ENCODE peak calls at places on chromosomes 12 and 14, in seven cellular contexts. One of them, this sample, is unnamed.

GRCh38 chr12:108079731-108080130 is 49.4 kb upstream of the WSCD2 start:
- DNase-seq in NCI-H2029: no peak
- DNase-seq in foreskin fibroblast: no peak
- DNase-seq in iPS-NIHi11: no peak
- DNase-seq in activated B cell treated with CpG ODN at 0.5 μM for 24 hours: no peak
- DNase-seq in MV-4-11: no peak
- DNase-seq in small intestine: no peak
- DNase-seq in this sample: no peak

GRCh38 chr12:76927170-76927784 is 48.5 kb upstream of the CSRP2 start:
- DNase-seq in NCI-H2029: no peak
- DNase-seq in foreskin fibroblast: no peak
- DNase-seq in iPS-NIHi11: peak
- DNase-seq in activated B cell treated with CpG ODN at 0.5 μM for 24 hours: no peak
- DNase-seq in MV-4-11: peak
- DNase-seq in small intestine: peak
- DNase-seq in this sample: peak

GRCh38 chr14:100030441-100031153 is 34.6 kb upstream of the EVL start:
- DNase-seq in NCI-H2029: no peak
- DNase-seq in foreskin fibroblast: peak
- DNase-seq in iPS-NIHi11: no peak
- DNase-seq in activated B cell treated with CpG ODN at 0.5 μM for 24 hours: no peak
- DNase-seq in MV-4-11: no peak
- DNase-seq in small intestine: peak
- DNase-seq in this sample: no peak

GRCh38 chr14:99246536-99247083 is 25.4 kb downstream of the BCL11B start:
- DNase-seq in NCI-H2029: no peak
- DNase-seq in foreskin fibroblast: no peak
- DNase-seq in iPS-NIHi11: peak
- DNase-seq in activated B cell treated with CpG ODN at 0.5 μM for 24 hours: no peak
- DNase-seq in MV-4-11: no peak
- DNase-seq in small intestine: no peak
- DNase-seq in this sample: no peak

GRCh38 chr14:32074887-32075572 is 2.1 kb upstream of the ARHGAP5 start:
- DNase-seq in NCI-H2029: no peak
- DNase-seq in foreskin fibroblast: no peak
- DNase-seq in iPS-NIHi11: no peak
- DNase-seq in activated B cell treated with CpG ODN at 0.5 μM for 24 hours: no peak
- DNase-seq in MV-4-11: no peak
- DNase-seq in small intestine: no peak
- DNase-seq in this sample: no peak

GRCh38 chr12:470133-470532 is 10.4 kb downstream of the B4GALNT3 start:
- DNase-seq in NCI-H2029: no peak
- DNase-seq in foreskin fibroblast: no peak
- DNase-seq in iPS-NIHi11: no peak
- DNase-seq in activated B cell treated with CpG ODN at 0.5 μM for 24 hours: no peak
- DNase-seq in MV-4-11: no peak
- DNase-seq in small intestine: no peak
- DNase-seq in this sample: no peak

GRCh38 chr12:92170050-92170449 is 24.4 kb upstream of the BTG1 start:
- DNase-seq in NCI-H2029: no peak
- DNase-seq in foreskin fibroblast: no peak
- DNase-seq in iPS-NIHi11: no peak
- DNase-seq in activated B cell treated with CpG ODN at 0.5 μM for 24 hours: no peak
- DNase-seq in MV-4-11: no peak
- DNase-seq in small intestine: no peak
- DNase-seq in this sample: no peak

GRCh38 chr12:22409071-22409951 is 74.8 kb upstream of the ST8SIA1 start:
- DNase-seq in NCI-H2029: no peak
- DNase-seq in foreskin fibroblast: no peak
- DNase-seq in iPS-NIHi11: no peak
- DNase-seq in activated B cell treated with CpG ODN at 0.5 μM for 24 hours: no peak
- DNase-seq in MV-4-11: peak
- DNase-seq in small intestine: peak
- DNase-seq in this sample: no peak

GRCh38 chr14:32254952-32255679 is 52.0 kb upstream of the RNU6-8 start:
- DNase-seq in NCI-H2029: peak
- DNase-seq in foreskin fibroblast: peak
- DNase-seq in iPS-NIHi11: peak
- DNase-seq in activated B cell treated with CpG ODN at 0.5 μM for 24 hours: no peak
- DNase-seq in MV-4-11: peak
- DNase-seq in small intestine: peak
- DNase-seq in this sample: peak

GRCh38 chr12:26566670-26567069 is 266.3 kb downstream of the ITPR2 start:
- DNase-seq in NCI-H2029: no peak
- DNase-seq in foreskin fibroblast: no peak
- DNase-seq in iPS-NIHi11: no peak
- DNase-seq in activated B cell treated with CpG ODN at 0.5 μM for 24 hours: no peak
- DNase-seq in MV-4-11: no peak
- DNase-seq in small intestine: no peak
- DNase-seq in this sample: no peak

GRCh38 chr14:24903337-24903736 is 146.6 kb downstream of the STXBP6 start:
- DNase-seq in NCI-H2029: no peak
- DNase-seq in foreskin fibroblast: peak
- DNase-seq in iPS-NIHi11: no peak
- DNase-seq in activated B cell treated with CpG ODN at 0.5 μM for 24 hours: no peak
- DNase-seq in MV-4-11: no peak
- DNase-seq in small intestine: no peak
- DNase-seq in this sample: no peak

GRCh38 chr14:90554341-90554740 is 157.5 kb downstream of the CALM1 start:
- DNase-seq in NCI-H2029: peak
- DNase-seq in foreskin fibroblast: no peak
- DNase-seq in iPS-NIHi11: no peak
- DNase-seq in activated B cell treated with CpG ODN at 0.5 μM for 24 hours: no peak
- DNase-seq in MV-4-11: no peak
- DNase-seq in small intestine: no peak
- DNase-seq in this sample: no peak

GRCh38 chr14:75709207-75709812 is 48.3 kb downstream of the TTLL5 start:
- DNase-seq in NCI-H2029: peak
- DNase-seq in foreskin fibroblast: peak
- DNase-seq in iPS-NIHi11: peak
- DNase-seq in activated B cell treated with CpG ODN at 0.5 μM for 24 hours: no peak
- DNase-seq in MV-4-11: peak
- DNase-seq in small intestine: peak
- DNase-seq in this sample: peak

GRCh38 chr12:47080725-47081502 is 1.2 kb upstream of the AMIGO2 start:
- DNase-seq in NCI-H2029: peak
- DNase-seq in foreskin fibroblast: no peak
- DNase-seq in iPS-NIHi11: peak
- DNase-seq in activated B cell treated with CpG ODN at 0.5 μM for 24 hours: peak
- DNase-seq in MV-4-11: peak
- DNase-seq in small intestine: peak
- DNase-seq in this sample: peak

GRCh38 chr14:21346532-21347135 is 37.2 kb downstream of the SUPT16H start:
- DNase-seq in NCI-H2029: no peak
- DNase-seq in foreskin fibroblast: peak
- DNase-seq in iPS-NIHi11: no peak
- DNase-seq in activated B cell treated with CpG ODN at 0.5 μM for 24 hours: no peak
- DNase-seq in MV-4-11: no peak
- DNase-seq in small intestine: no peak
- DNase-seq in this sample: no peak

GRCh38 chr12:104802198-104802597 is 155.9 kb downstream of the SLC41A2 start:
- DNase-seq in NCI-H2029: no peak
- DNase-seq in foreskin fibroblast: no peak
- DNase-seq in iPS-NIHi11: no peak
- DNase-seq in activated B cell treated with CpG ODN at 0.5 μM for 24 hours: no peak
- DNase-seq in MV-4-11: no peak
- DNase-seq in small intestine: no peak
- DNase-seq in this sample: no peak

GRCh38 chr12:124236651-124237050 is 58.2 kb upstream of the RFLNA start:
- DNase-seq in NCI-H2029: no peak
- DNase-seq in foreskin fibroblast: peak
- DNase-seq in iPS-NIHi11: no peak
- DNase-seq in activated B cell treated with CpG ODN at 0.5 μM for 24 hours: no peak
- DNase-seq in MV-4-11: no peak
- DNase-seq in small intestine: no peak
- DNase-seq in this sample: no peak

GRCh38 chr14:95480109-95480886 is 36.2 kb downstream of the SYNE3 start:
- DNase-seq in NCI-H2029: no peak
- DNase-seq in foreskin fibroblast: peak
- DNase-seq in iPS-NIHi11: no peak
- DNase-seq in activated B cell treated with CpG ODN at 0.5 μM for 24 hours: no peak
- DNase-seq in MV-4-11: no peak
- DNase-seq in small intestine: no peak
- DNase-seq in this sample: no peak

GRCh38 chr14:77638738-77639137 is 22.3 kb upstream of the SPTLC2 start:
- DNase-seq in NCI-H2029: no peak
- DNase-seq in foreskin fibroblast: peak
- DNase-seq in iPS-NIHi11: no peak
- DNase-seq in activated B cell treated with CpG ODN at 0.5 μM for 24 hours: no peak
- DNase-seq in MV-4-11: no peak
- DNase-seq in small intestine: peak
- DNase-seq in this sample: no peak

GRCh38 chr14:95222151-95222631 is 64.9 kb upstream of the DICER1 start:
- DNase-seq in NCI-H2029: no peak
- DNase-seq in foreskin fibroblast: peak
- DNase-seq in iPS-NIHi11: no peak
- DNase-seq in activated B cell treated with CpG ODN at 0.5 μM for 24 hours: no peak
- DNase-seq in MV-4-11: no peak
- DNase-seq in small intestine: no peak
- DNase-seq in this sample: no peak

This sample was measured in nephron progenitor cell.